ENCODE peak calls at places on chromosomes 11 and 22, in nine cellular contexts. N is hepatocyte; G is sciatic nerve; B is NCI-H2081; C is left ventricle myocardium inferior; F is RWPE1; X is stimulated activated CD4-positive, alpha-beta T cell treated with anti-CD3 and anti-CD28 coated beads, Interleukin-4, amount 100 ng/mL, for 48 hours; E is activated naive CD4-positive, alpha-beta T cell treated with anti-CD3 and anti-CD28 coated beads, Interleukin-2, amount 50 U/mL, for 16 hours; H is neural crest cell. O is an unnamed sample.

GRCh38 chr22:40001800-40002577 is 7.2 kb downstream of the FAM83F start:
- DNase-seq in E (no peak), G (no peak), B (no peak), C (no peak), X (no peak), N (no peak), F (peak; percentile 51), H (no peak), O (no peak)

GRCh38 chr11:91686700-91687099 is 537.9 kb upstream of the FAT3 start:
- DNase-seq in E (no peak), G (no peak), F (no peak), H (no peak), X (no peak), C (no peak), B (no peak), N (no peak), O (no peak)

GRCh38 chr11:125621995-125622394 is 3.0 kb upstream of the CHEK1 start:
- DNase-seq in B (no peak), G (no peak), C (no peak), H (no peak), E (no peak), N (no peak), X (no peak), F (peak; percentile 60), O (peak; percentile 45)

GRCh38 chr11:62201376-62201775 is 7.1 kb upstream of the SCGB2A1 start:
- DNase-seq in C (no peak), E (no peak), B (no peak), G (no peak), F (peak; percentile 22), H (no peak), N (no peak), X (no peak), O (no peak)

GRCh38 chr22:25582946-25583345 is 18.5 kb downstream of the GRK3 start:
- DNase-seq in E (no peak), B (no peak), X (no peak), F (no peak), H (no peak), C (no peak), N (no peak), G (no peak), O (no peak)

GRCh38 chr11:2355000-2355644 is 22.0 kb upstream of the CD81 start:
- DNase-seq in H (no peak), C (no peak), B (no peak), X (no peak), E (no peak), N (no peak), F (no peak), G (no peak), O (no peak)

GRCh38 chr22:27732841-27733240 is 68.7 kb downstream of the MN1 start:
- DNase-seq in E (no peak), H (no peak), C (no peak), F (no peak), G (no peak), B (no peak), X (no peak), N (no peak), O (no peak)

GRCh38 chr22:49197500-49197899 is 630.2 kb downstream of the BRD1 start:
- DNase-seq in C (no peak), N (no peak), H (no peak), E (no peak), F (no peak), X (no peak), B (peak; percentile 6), G (peak; percentile 55), O (no peak)

GRCh38 chr11:47887910-47888569 is 39.9 kb upstream of the NUP160 start:
- DNase-seq in H (no peak), C (no peak), N (no peak), G (no peak), E (no peak), F (no peak), X (no peak), B (no peak), O (no peak)

GRCh38 chr11:5592615-5593014 is 3.8 kb upstream of the TRIM6 start:
- DNase-seq in N (no peak), B (no peak), C (no peak), H (no peak), X (no peak), E (no peak), F (no peak), G (no peak), O (no peak)

GRCh38 chr22:30717331-30717921 is 22.8 kb downstream of the OSBP2 start:
- DNase-seq in F (peak; percentile 26), B (no peak), G (no peak), H (no peak), X (no peak), C (no peak), E (no peak), N (no peak), O (peak; percentile 62)

GRCh38 chr11:73795925-73796632 is 8.4 kb downstream of the MRPL48 start:
- DNase-seq in F (no peak), C (peak; percentile 38), E (no peak), B (no peak), H (no peak), N (no peak), X (no peak), G (no peak), O (no peak)

GRCh38 chr11:67006029-67006884 is 16.7 kb upstream of the SYT12 start:
- DNase-seq in E (peak; percentile 43), F (peak; percentile 69), H (peak; percentile 26), B (no peak), G (peak; percentile 71), X (peak; percentile 31), N (no peak), C (no peak), O (no peak)

GRCh38 chr11:44618561-44619425 is 53.3 kb downstream of the CD82 start:
- DNase-seq in G (peak; percentile 51), H (no peak), X (no peak), B (no peak), C (peak; percentile 12), F (no peak), E (peak; percentile 10), N (no peak), O (no peak)

GRCh38 chr22:20155330-20156041 is 4.6 kb upstream of the CCDC188 start:
- DNase-seq in B (peak; percentile 71), X (no peak), H (peak; percentile 69), N (no peak), F (no peak), G (peak; percentile 79), C (peak; percentile 58), E (no peak), O (no peak)

GRCh38 chr11:128240546-128240945 is 346.8 kb downstream of the ETS1 start:
- DNase-seq in C (no peak), B (no peak), G (no peak), X (no peak), E (no peak), N (no peak), H (no peak), F (no peak), O (peak; percentile 19)

GRCh38 chr11:111429066-111429506 is 50.0 kb upstream of the POU2AF1 start:
- DNase-seq in H (no peak), E (peak; percentile 59), X (peak; percentile 67), C (peak; percentile 26), B (peak; percentile 44), G (peak; percentile 72), F (no peak), N (peak; percentile 51), O (peak; percentile 7)

GRCh38 chr11:61627831-61628753 is 47.2 kb upstream of the SYT7 start:
- DNase-seq in C (peak; percentile 60), F (peak; percentile 71), E (peak; percentile 25), B (peak; percentile 34), X (peak; percentile 34), N (peak; percentile 89), G (peak; percentile 74), H (peak; percentile 59), O (peak; percentile 67)

GRCh38 chr11:105230586-105230985 is 91.0 kb upstream of the CARD18 start:
- DNase-seq in B (no peak), N (peak; percentile 34), H (no peak), G (no peak), F (peak; percentile 17), C (no peak), X (no peak), E (no peak), O (no peak)

GRCh38 chr22:20962491-20962945 is 4.5 kb upstream of the AIFM3 start:
- DNase-seq in X (no peak), C (no peak), N (no peak), B (no peak), F (no peak), E (no peak), G (no peak), H (no peak), O (no peak)

O was measured in kidney glomerular epithelial cell.